ENCODE peak calls at places on chromosomes 16 and 17, in ten cellular contexts. One of them, this sample, is unnamed.
A peak's percentile ranks its signal among the peaks of the same experiment; 100 is the strongest.

GRCh38 chr17:31424944-31425582 is 33.6 kb downstream of the RAB11FIP4 start:
- DNase-seq in stimulated activated CD8-positive, alpha-beta memory T cell treated with anti-CD3 and anti-CD28 coated beads, Interleukin-15, amount 100 ng/mL, for 24 hours: no peak
- DNase-seq in GM18507: no peak
- DNase-seq in GM04504: no peak
- DNase-seq in activated CD8-positive, alpha-beta memory T cell treated with anti-CD3 and anti-CD28 coated beads for 1 hour: no peak
- DNase-seq in progenitor cell of endocrine pancreas: no peak
- DNase-seq in stimulated activated naive CD8-positive, alpha-beta T cell treated with anti-CD3 and anti-CD28 coated beads, Interleukin-15, Interleukin-2, amounts not matched to agents 100 U/mL and 50 U/mL, for 24 hours: no peak
- DNase-seq in activated CD4-positive, alpha-beta T cell treated with anti-CD3 and anti-CD28 coated beads for 4 hours: no peak
- DNase-seq in Right ventricle myocardium superior: no peak
- DNase-seq in A549: no peak
- DNase-seq in this sample: no peak

GRCh38 chr16:29644973-29645698 is 17.9 kb upstream of the SPN start:
- DNase-seq in stimulated activated naive CD8-positive, alpha-beta T cell treated with anti-CD3 and anti-CD28 coated beads, Interleukin-15, Interleukin-2, amounts not matched to agents 100 U/mL and 50 U/mL, for 24 hours: no peak
- DNase-seq in A549: no peak
- DNase-seq in progenitor cell of endocrine pancreas: no peak
- DNase-seq in activated CD4-positive, alpha-beta T cell treated with anti-CD3 and anti-CD28 coated beads for 4 hours: no peak
- DNase-seq in GM04504: no peak
- DNase-seq in activated CD8-positive, alpha-beta memory T cell treated with anti-CD3 and anti-CD28 coated beads for 1 hour: no peak
- DNase-seq in GM18507: no peak
- DNase-seq in Right ventricle myocardium superior: no peak
- DNase-seq in stimulated activated CD8-positive, alpha-beta memory T cell treated with anti-CD3 and anti-CD28 coated beads, Interleukin-15, amount 100 ng/mL, for 24 hours: no peak
- DNase-seq in this sample: no peak

GRCh38 chr17:65099941-65100315 is 37.2 kb upstream of the RGS9 start:
- DNase-seq in stimulated activated CD8-positive, alpha-beta memory T cell treated with anti-CD3 and anti-CD28 coated beads, Interleukin-15, amount 100 ng/mL, for 24 hours: peak; percentile 40
- DNase-seq in GM04504: no peak
- DNase-seq in progenitor cell of endocrine pancreas: no peak
- DNase-seq in GM18507: peak; percentile 52
- DNase-seq in stimulated activated naive CD8-positive, alpha-beta T cell treated with anti-CD3 and anti-CD28 coated beads, Interleukin-15, Interleukin-2, amounts not matched to agents 100 U/mL and 50 U/mL, for 24 hours: peak; percentile 84
- DNase-seq in activated CD4-positive, alpha-beta T cell treated with anti-CD3 and anti-CD28 coated beads for 4 hours: peak; percentile 80
- DNase-seq in A549: peak; percentile 87
- DNase-seq in activated CD8-positive, alpha-beta memory T cell treated with anti-CD3 and anti-CD28 coated beads for 1 hour: peak; percentile 22
- DNase-seq in Right ventricle myocardium superior: peak; percentile 67
- DNase-seq in this sample: no peak

GRCh38 chr17:36943250-36944220 is 5.2 kb upstream of the AATF start:
- DNase-seq in activated CD4-positive, alpha-beta T cell treated with anti-CD3 and anti-CD28 coated beads for 4 hours: no peak
- DNase-seq in GM04504: no peak
- DNase-seq in activated CD8-positive, alpha-beta memory T cell treated with anti-CD3 and anti-CD28 coated beads for 1 hour: no peak
- DNase-seq in progenitor cell of endocrine pancreas: no peak
- DNase-seq in stimulated activated naive CD8-positive, alpha-beta T cell treated with anti-CD3 and anti-CD28 coated beads, Interleukin-15, Interleukin-2, amounts not matched to agents 100 U/mL and 50 U/mL, for 24 hours: peak; percentile 24
- DNase-seq in stimulated activated CD8-positive, alpha-beta memory T cell treated with anti-CD3 and anti-CD28 coated beads, Interleukin-15, amount 100 ng/mL, for 24 hours: no peak
- DNase-seq in GM18507: no peak
- DNase-seq in Right ventricle myocardium superior: no peak
- DNase-seq in A549: no peak
- DNase-seq in this sample: no peak

GRCh38 chr17:76867578-76868175 is 527 bp upstream of the MGAT5B start:
- DNase-seq in Right ventricle myocardium superior: no peak
- DNase-seq in progenitor cell of endocrine pancreas: no peak
- DNase-seq in activated CD8-positive, alpha-beta memory T cell treated with anti-CD3 and anti-CD28 coated beads for 1 hour: no peak
- DNase-seq in stimulated activated CD8-positive, alpha-beta memory T cell treated with anti-CD3 and anti-CD28 coated beads, Interleukin-15, amount 100 ng/mL, for 24 hours: no peak
- DNase-seq in GM04504: no peak
- DNase-seq in activated CD4-positive, alpha-beta T cell treated with anti-CD3 and anti-CD28 coated beads for 4 hours: no peak
- DNase-seq in stimulated activated naive CD8-positive, alpha-beta T cell treated with anti-CD3 and anti-CD28 coated beads, Interleukin-15, Interleukin-2, amounts not matched to agents 100 U/mL and 50 U/mL, for 24 hours: no peak
- DNase-seq in A549: no peak
- DNase-seq in GM18507: no peak
- DNase-seq in this sample: no peak

GRCh38 chr17:80785477-80786178 is 206.0 kb upstream of the CHMP6 start:
- DNase-seq in GM18507: no peak
- DNase-seq in activated CD4-positive, alpha-beta T cell treated with anti-CD3 and anti-CD28 coated beads for 4 hours: peak; percentile 33
- DNase-seq in activated CD8-positive, alpha-beta memory T cell treated with anti-CD3 and anti-CD28 coated beads for 1 hour: no peak
- DNase-seq in GM04504: no peak
- DNase-seq in stimulated activated naive CD8-positive, alpha-beta T cell treated with anti-CD3 and anti-CD28 coated beads, Interleukin-15, Interleukin-2, amounts not matched to agents 100 U/mL and 50 U/mL, for 24 hours: peak; percentile 67
- DNase-seq in progenitor cell of endocrine pancreas: no peak
- DNase-seq in Right ventricle myocardium superior: no peak
- DNase-seq in stimulated activated CD8-positive, alpha-beta memory T cell treated with anti-CD3 and anti-CD28 coated beads, Interleukin-15, amount 100 ng/mL, for 24 hours: no peak
- DNase-seq in A549: no peak
- DNase-seq in this sample: no peak

GRCh38 chr17:1958134-1958881 is 66.8 kb downstream of the RTN4RL1 start:
- DNase-seq in stimulated activated CD8-positive, alpha-beta memory T cell treated with anti-CD3 and anti-CD28 coated beads, Interleukin-15, amount 100 ng/mL, for 24 hours: no peak
- DNase-seq in activated CD4-positive, alpha-beta T cell treated with anti-CD3 and anti-CD28 coated beads for 4 hours: no peak
- DNase-seq in GM04504: no peak
- DNase-seq in Right ventricle myocardium superior: peak; percentile 47
- DNase-seq in activated CD8-positive, alpha-beta memory T cell treated with anti-CD3 and anti-CD28 coated beads for 1 hour: no peak
- DNase-seq in stimulated activated naive CD8-positive, alpha-beta T cell treated with anti-CD3 and anti-CD28 coated beads, Interleukin-15, Interleukin-2, amounts not matched to agents 100 U/mL and 50 U/mL, for 24 hours: no peak
- DNase-seq in GM18507: no peak
- DNase-seq in progenitor cell of endocrine pancreas: no peak
- DNase-seq in A549: no peak
- DNase-seq in this sample: no peak

GRCh38 chr16:8581923-8582580 is 8.3 kb downstream of the TMEM114 start:
- DNase-seq in activated CD8-positive, alpha-beta memory T cell treated with anti-CD3 and anti-CD28 coated beads for 1 hour: no peak
- DNase-seq in progenitor cell of endocrine pancreas: no peak
- DNase-seq in stimulated activated CD8-positive, alpha-beta memory T cell treated with anti-CD3 and anti-CD28 coated beads, Interleukin-15, amount 100 ng/mL, for 24 hours: no peak
- DNase-seq in Right ventricle myocardium superior: peak; percentile 48
- DNase-seq in activated CD4-positive, alpha-beta T cell treated with anti-CD3 and anti-CD28 coated beads for 4 hours: no peak
- DNase-seq in GM18507: no peak
- DNase-seq in GM04504: no peak
- DNase-seq in A549: no peak
- DNase-seq in stimulated activated naive CD8-positive, alpha-beta T cell treated with anti-CD3 and anti-CD28 coated beads, Interleukin-15, Interleukin-2, amounts not matched to agents 100 U/mL and 50 U/mL, for 24 hours: no peak
- DNase-seq in this sample: no peak

GRCh38 chr16:78553268-78554044 is 454.0 kb downstream of the WWOX start:
- DNase-seq in GM04504: no peak
- DNase-seq in activated CD4-positive, alpha-beta T cell treated with anti-CD3 and anti-CD28 coated beads for 4 hours: no peak
- DNase-seq in activated CD8-positive, alpha-beta memory T cell treated with anti-CD3 and anti-CD28 coated beads for 1 hour: no peak
- DNase-seq in Right ventricle myocardium superior: no peak
- DNase-seq in GM18507: no peak
- DNase-seq in stimulated activated naive CD8-positive, alpha-beta T cell treated with anti-CD3 and anti-CD28 coated beads, Interleukin-15, Interleukin-2, amounts not matched to agents 100 U/mL and 50 U/mL, for 24 hours: no peak
- DNase-seq in stimulated activated CD8-positive, alpha-beta memory T cell treated with anti-CD3 and anti-CD28 coated beads, Interleukin-15, amount 100 ng/mL, for 24 hours: no peak
- DNase-seq in A549: no peak
- DNase-seq in progenitor cell of endocrine pancreas: no peak
- DNase-seq in this sample: no peak

GRCh38 chr17:59837362-59838195 is 55.2 kb downstream of the TUBD1 start:
- DNase-seq in A549: peak; percentile 81
- DNase-seq in stimulated activated CD8-positive, alpha-beta memory T cell treated with anti-CD3 and anti-CD28 coated beads, Interleukin-15, amount 100 ng/mL, for 24 hours: no peak
- DNase-seq in activated CD8-positive, alpha-beta memory T cell treated with anti-CD3 and anti-CD28 coated beads for 1 hour: peak; percentile 30
- DNase-seq in Right ventricle myocardium superior: no peak
- DNase-seq in stimulated activated naive CD8-positive, alpha-beta T cell treated with anti-CD3 and anti-CD28 coated beads, Interleukin-15, Interleukin-2, amounts not matched to agents 100 U/mL and 50 U/mL, for 24 hours: peak; percentile 57
- DNase-seq in activated CD4-positive, alpha-beta T cell treated with anti-CD3 and anti-CD28 coated beads for 4 hours: peak; percentile 82
- DNase-seq in progenitor cell of endocrine pancreas: peak; percentile 44
- DNase-seq in GM04504: peak; percentile 99
- DNase-seq in GM18507: no peak
- DNase-seq in this sample: peak; percentile 68

GRCh38 chr17:9839433-9839832 is 13.7 kb downstream of the GLP2R start:
- DNase-seq in Right ventricle myocardium superior: no peak
- DNase-seq in A549: peak; percentile 58
- DNase-seq in stimulated activated naive CD8-positive, alpha-beta T cell treated with anti-CD3 and anti-CD28 coated beads, Interleukin-15, Interleukin-2, amounts not matched to agents 100 U/mL and 50 U/mL, for 24 hours: no peak
- DNase-seq in progenitor cell of endocrine pancreas: no peak
- DNase-seq in GM18507: no peak
- DNase-seq in stimulated activated CD8-positive, alpha-beta memory T cell treated with anti-CD3 and anti-CD28 coated beads, Interleukin-15, amount 100 ng/mL, for 24 hours: no peak
- DNase-seq in activated CD8-positive, alpha-beta memory T cell treated with anti-CD3 and anti-CD28 coated beads for 1 hour: no peak
- DNase-seq in GM04504: no peak
- DNase-seq in activated CD4-positive, alpha-beta T cell treated with anti-CD3 and anti-CD28 coated beads for 4 hours: no peak
- DNase-seq in this sample: no peak

GRCh38 chr17:81002013-81002384 is 10.4 kb downstream of the CHMP6 start:
- DNase-seq in GM04504: no peak
- DNase-seq in stimulated activated CD8-positive, alpha-beta memory T cell treated with anti-CD3 and anti-CD28 coated beads, Interleukin-15, amount 100 ng/mL, for 24 hours: no peak
- DNase-seq in progenitor cell of endocrine pancreas: no peak
- DNase-seq in activated CD8-positive, alpha-beta memory T cell treated with anti-CD3 and anti-CD28 coated beads for 1 hour: no peak
- DNase-seq in Right ventricle myocardium superior: no peak
- DNase-seq in activated CD4-positive, alpha-beta T cell treated with anti-CD3 and anti-CD28 coated beads for 4 hours: no peak
- DNase-seq in A549: no peak
- DNase-seq in GM18507: no peak
- DNase-seq in stimulated activated naive CD8-positive, alpha-beta T cell treated with anti-CD3 and anti-CD28 coated beads, Interleukin-15, Interleukin-2, amounts not matched to agents 100 U/mL and 50 U/mL, for 24 hours: no peak
- DNase-seq in this sample: no peak

GRCh38 chr17:31318298-31319190 is 2.9 kb downstream of the EVI2A start:
- DNase-seq in activated CD4-positive, alpha-beta T cell treated with anti-CD3 and anti-CD28 coated beads for 4 hours: peak; percentile 41
- DNase-seq in stimulated activated CD8-positive, alpha-beta memory T cell treated with anti-CD3 and anti-CD28 coated beads, Interleukin-15, amount 100 ng/mL, for 24 hours: no peak
- DNase-seq in stimulated activated naive CD8-positive, alpha-beta T cell treated with anti-CD3 and anti-CD28 coated beads, Interleukin-15, Interleukin-2, amounts not matched to agents 100 U/mL and 50 U/mL, for 24 hours: peak; percentile 51
- DNase-seq in GM04504: no peak
- DNase-seq in Right ventricle myocardium superior: peak; percentile 65
- DNase-seq in progenitor cell of endocrine pancreas: no peak
- DNase-seq in A549: no peak
- DNase-seq in GM18507: no peak
- DNase-seq in activated CD8-positive, alpha-beta memory T cell treated with anti-CD3 and anti-CD28 coated beads for 1 hour: peak; percentile 30
- DNase-seq in this sample: no peak

GRCh38 chr17:79303641-79304205 is 229.1 kb downstream of the ENGASE start:
- DNase-seq in activated CD4-positive, alpha-beta T cell treated with anti-CD3 and anti-CD28 coated beads for 4 hours: no peak
- DNase-seq in stimulated activated CD8-positive, alpha-beta memory T cell treated with anti-CD3 and anti-CD28 coated beads, Interleukin-15, amount 100 ng/mL, for 24 hours: no peak
- DNase-seq in GM18507: no peak
- DNase-seq in A549: no peak
- DNase-seq in Right ventricle myocardium superior: no peak
- DNase-seq in progenitor cell of endocrine pancreas: no peak
- DNase-seq in stimulated activated naive CD8-positive, alpha-beta T cell treated with anti-CD3 and anti-CD28 coated beads, Interleukin-15, Interleukin-2, amounts not matched to agents 100 U/mL and 50 U/mL, for 24 hours: no peak
- DNase-seq in activated CD8-positive, alpha-beta memory T cell treated with anti-CD3 and anti-CD28 coated beads for 1 hour: no peak
- DNase-seq in GM04504: no peak
- DNase-seq in this sample: no peak

GRCh38 chr16:29811896-29812665 is at the start of gene PRRT2:
- DNase-seq in GM04504: no peak
- DNase-seq in Right ventricle myocardium superior: peak; percentile 75
- DNase-seq in A549: no peak
- DNase-seq in activated CD8-positive, alpha-beta memory T cell treated with anti-CD3 and anti-CD28 coated beads for 1 hour: no peak
- DNase-seq in activated CD4-positive, alpha-beta T cell treated with anti-CD3 and anti-CD28 coated beads for 4 hours: peak; percentile 46
- DNase-seq in progenitor cell of endocrine pancreas: no peak
- DNase-seq in stimulated activated CD8-positive, alpha-beta memory T cell treated with anti-CD3 and anti-CD28 coated beads, Interleukin-15, amount 100 ng/mL, for 24 hours: no peak
- DNase-seq in stimulated activated naive CD8-positive, alpha-beta T cell treated with anti-CD3 and anti-CD28 coated beads, Interleukin-15, Interleukin-2, amounts not matched to agents 100 U/mL and 50 U/mL, for 24 hours: peak; percentile 71
- DNase-seq in GM18507: no peak
- DNase-seq in this sample: peak; percentile 75

GRCh38 chr16:5580772-5581171 is 483.2 kb upstream of the EEF2KMT start:
- DNase-seq in Right ventricle myocardium superior: no peak
- DNase-seq in stimulated activated naive CD8-positive, alpha-beta T cell treated with anti-CD3 and anti-CD28 coated beads, Interleukin-15, Interleukin-2, amounts not matched to agents 100 U/mL and 50 U/mL, for 24 hours: no peak
- DNase-seq in activated CD8-positive, alpha-beta memory T cell treated with anti-CD3 and anti-CD28 coated beads for 1 hour: no peak
- DNase-seq in stimulated activated CD8-positive, alpha-beta memory T cell treated with anti-CD3 and anti-CD28 coated beads, Interleukin-15, amount 100 ng/mL, for 24 hours: no peak
- DNase-seq in GM04504: no peak
- DNase-seq in progenitor cell of endocrine pancreas: no peak
- DNase-seq in GM18507: no peak
- DNase-seq in A549: no peak
- DNase-seq in activated CD4-positive, alpha-beta T cell treated with anti-CD3 and anti-CD28 coated beads for 4 hours: no peak
- DNase-seq in this sample: no peak

GRCh38 chr16:71845639-71846431 is at the start of gene ATXN1L:
- DNase-seq in Right ventricle myocardium superior: peak; percentile 94
- DNase-seq in A549: peak; percentile 97
- DNase-seq in GM04504: peak; percentile 86
- DNase-seq in activated CD8-positive, alpha-beta memory T cell treated with anti-CD3 and anti-CD28 coated beads for 1 hour: peak; percentile 90
- DNase-seq in activated CD4-positive, alpha-beta T cell treated with anti-CD3 and anti-CD28 coated beads for 4 hours: peak; percentile 88
- DNase-seq in GM18507: peak; percentile 92
- DNase-seq in stimulated activated CD8-positive, alpha-beta memory T cell treated with anti-CD3 and anti-CD28 coated beads, Interleukin-15, amount 100 ng/mL, for 24 hours: peak; percentile 97
- DNase-seq in stimulated activated naive CD8-positive, alpha-beta T cell treated with anti-CD3 and anti-CD28 coated beads, Interleukin-15, Interleukin-2, amounts not matched to agents 100 U/mL and 50 U/mL, for 24 hours: peak; percentile 96
- DNase-seq in progenitor cell of endocrine pancreas: peak; percentile 93
- DNase-seq in this sample: peak; percentile 82

GRCh38 chr16:1180772-1181714 is 28.1 kb downstream of the CACNA1H start:
- DNase-seq in activated CD4-positive, alpha-beta T cell treated with anti-CD3 and anti-CD28 coated beads for 4 hours: no peak
- DNase-seq in stimulated activated naive CD8-positive, alpha-beta T cell treated with anti-CD3 and anti-CD28 coated beads, Interleukin-15, Interleukin-2, amounts not matched to agents 100 U/mL and 50 U/mL, for 24 hours: no peak
- DNase-seq in stimulated activated CD8-positive, alpha-beta memory T cell treated with anti-CD3 and anti-CD28 coated beads, Interleukin-15, amount 100 ng/mL, for 24 hours: no peak
- DNase-seq in GM04504: no peak
- DNase-seq in progenitor cell of endocrine pancreas: no peak
- DNase-seq in GM18507: no peak
- DNase-seq in A549: no peak
- DNase-seq in activated CD8-positive, alpha-beta memory T cell treated with anti-CD3 and anti-CD28 coated beads for 1 hour: no peak
- DNase-seq in Right ventricle myocardium superior: peak; percentile 60
- DNase-seq in this sample: no peak

GRCh38 chr17:20028436-20028835 is 19.3 kb downstream of the SPECC1 start:
- DNase-seq in stimulated activated CD8-positive, alpha-beta memory T cell treated with anti-CD3 and anti-CD28 coated beads, Interleukin-15, amount 100 ng/mL, for 24 hours: no peak
- DNase-seq in A549: no peak
- DNase-seq in GM04504: no peak
- DNase-seq in activated CD8-positive, alpha-beta memory T cell treated with anti-CD3 and anti-CD28 coated beads for 1 hour: no peak
- DNase-seq in activated CD4-positive, alpha-beta T cell treated with anti-CD3 and anti-CD28 coated beads for 4 hours: no peak
- DNase-seq in Right ventricle myocardium superior: no peak
- DNase-seq in stimulated activated naive CD8-positive, alpha-beta T cell treated with anti-CD3 and anti-CD28 coated beads, Interleukin-15, Interleukin-2, amounts not matched to agents 100 U/mL and 50 U/mL, for 24 hours: no peak
- DNase-seq in progenitor cell of endocrine pancreas: no peak
- DNase-seq in GM18507: no peak
- DNase-seq in this sample: no peak

GRCh38 chr16:89453662-89454321 is 36.6 kb downstream of the ANKRD11 start:
- DNase-seq in A549: peak; percentile 56
- DNase-seq in progenitor cell of endocrine pancreas: no peak
- DNase-seq in stimulated activated naive CD8-positive, alpha-beta T cell treated with anti-CD3 and anti-CD28 coated beads, Interleukin-15, Interleukin-2, amounts not matched to agents 100 U/mL and 50 U/mL, for 24 hours: no peak
- DNase-seq in activated CD8-positive, alpha-beta memory T cell treated with anti-CD3 and anti-CD28 coated beads for 1 hour: no peak
- DNase-seq in GM04504: no peak
- DNase-seq in stimulated activated CD8-positive, alpha-beta memory T cell treated with anti-CD3 and anti-CD28 coated beads, Interleukin-15, amount 100 ng/mL, for 24 hours: no peak
- DNase-seq in activated CD4-positive, alpha-beta T cell treated with anti-CD3 and anti-CD28 coated beads for 4 hours: no peak
- DNase-seq in Right ventricle myocardium superior: peak; percentile 68
- DNase-seq in GM18507: no peak
- DNase-seq in this sample: no peak

GRCh38 chr17:32588982-32589381 is 102.2 kb downstream of the CDK5R1 start:
- DNase-seq in GM18507: no peak
- DNase-seq in stimulated activated naive CD8-positive, alpha-beta T cell treated with anti-CD3 and anti-CD28 coated beads, Interleukin-15, Interleukin-2, amounts not matched to agents 100 U/mL and 50 U/mL, for 24 hours: no peak
- DNase-seq in Right ventricle myocardium superior: no peak
- DNase-seq in activated CD4-positive, alpha-beta T cell treated with anti-CD3 and anti-CD28 coated beads for 4 hours: no peak
- DNase-seq in A549: peak; percentile 44
- DNase-seq in activated CD8-positive, alpha-beta memory T cell treated with anti-CD3 and anti-CD28 coated beads for 1 hour: no peak
- DNase-seq in stimulated activated CD8-positive, alpha-beta memory T cell treated with anti-CD3 and anti-CD28 coated beads, Interleukin-15, amount 100 ng/mL, for 24 hours: no peak
- DNase-seq in progenitor cell of endocrine pancreas: no peak
- DNase-seq in GM04504: no peak
- DNase-seq in this sample: no peak

GRCh38 chr16:84595052-84595481 is 22.8 kb downstream of the COTL1 start:
- DNase-seq in stimulated activated CD8-positive, alpha-beta memory T cell treated with anti-CD3 and anti-CD28 coated beads, Interleukin-15, amount 100 ng/mL, for 24 hours: no peak
- DNase-seq in A549: no peak
- DNase-seq in stimulated activated naive CD8-positive, alpha-beta T cell treated with anti-CD3 and anti-CD28 coated beads, Interleukin-15, Interleukin-2, amounts not matched to agents 100 U/mL and 50 U/mL, for 24 hours: no peak
- DNase-seq in GM04504: no peak
- DNase-seq in Right ventricle myocardium superior: no peak
- DNase-seq in activated CD8-positive, alpha-beta memory T cell treated with anti-CD3 and anti-CD28 coated beads for 1 hour: no peak
- DNase-seq in progenitor cell of endocrine pancreas: no peak
- DNase-seq in activated CD4-positive, alpha-beta T cell treated with anti-CD3 and anti-CD28 coated beads for 4 hours: no peak
- DNase-seq in GM18507: no peak
- DNase-seq in this sample: no peak

GRCh38 chr16:68179196-68179795 is 56.6 kb downstream of the ESRP2 start:
- DNase-seq in progenitor cell of endocrine pancreas: no peak
- DNase-seq in A549: no peak
- DNase-seq in stimulated activated CD8-positive, alpha-beta memory T cell treated with anti-CD3 and anti-CD28 coated beads, Interleukin-15, amount 100 ng/mL, for 24 hours: no peak
- DNase-seq in GM18507: no peak
- DNase-seq in activated CD8-positive, alpha-beta memory T cell treated with anti-CD3 and anti-CD28 coated beads for 1 hour: no peak
- DNase-seq in Right ventricle myocardium superior: no peak
- DNase-seq in stimulated activated naive CD8-positive, alpha-beta T cell treated with anti-CD3 and anti-CD28 coated beads, Interleukin-15, Interleukin-2, amounts not matched to agents 100 U/mL and 50 U/mL, for 24 hours: no peak
- DNase-seq in GM04504: no peak
- DNase-seq in activated CD4-positive, alpha-beta T cell treated with anti-CD3 and anti-CD28 coated beads for 4 hours: no peak
- DNase-seq in this sample: no peak

GRCh38 chr16:50560903-50561863 is 13.0 kb downstream of the NKD1 start:
- DNase-seq in stimulated activated CD8-positive, alpha-beta memory T cell treated with anti-CD3 and anti-CD28 coated beads, Interleukin-15, amount 100 ng/mL, for 24 hours: no peak
- DNase-seq in GM04504: no peak
- DNase-seq in progenitor cell of endocrine pancreas: no peak
- DNase-seq in activated CD4-positive, alpha-beta T cell treated with anti-CD3 and anti-CD28 coated beads for 4 hours: no peak
- DNase-seq in activated CD8-positive, alpha-beta memory T cell treated with anti-CD3 and anti-CD28 coated beads for 1 hour: no peak
- DNase-seq in stimulated activated naive CD8-positive, alpha-beta T cell treated with anti-CD3 and anti-CD28 coated beads, Interleukin-15, Interleukin-2, amounts not matched to agents 100 U/mL and 50 U/mL, for 24 hours: no peak
- DNase-seq in Right ventricle myocardium superior: no peak
- DNase-seq in GM18507: no peak
- DNase-seq in A549: no peak
- DNase-seq in this sample: no peak

GRCh38 chr17:71118039-71118438 is 948.7 kb downstream of the KCNJ2 start:
- DNase-seq in A549: peak; percentile 14
- DNase-seq in activated CD4-positive, alpha-beta T cell treated with anti-CD3 and anti-CD28 coated beads for 4 hours: no peak
- DNase-seq in activated CD8-positive, alpha-beta memory T cell treated with anti-CD3 and anti-CD28 coated beads for 1 hour: no peak
- DNase-seq in stimulated activated CD8-positive, alpha-beta memory T cell treated with anti-CD3 and anti-CD28 coated beads, Interleukin-15, amount 100 ng/mL, for 24 hours: no peak
- DNase-seq in GM04504: peak; percentile 3
- DNase-seq in stimulated activated naive CD8-positive, alpha-beta T cell treated with anti-CD3 and anti-CD28 coated beads, Interleukin-15, Interleukin-2, amounts not matched to agents 100 U/mL and 50 U/mL, for 24 hours: no peak
- DNase-seq in Right ventricle myocardium superior: no peak
- DNase-seq in progenitor cell of endocrine pancreas: no peak
- DNase-seq in GM18507: no peak
- DNase-seq in this sample: peak; percentile 73

GRCh38 chr16:56988161-56988947 is 1.0 kb upstream of the NLRC5 start:
- DNase-seq in Right ventricle myocardium superior: no peak
- DNase-seq in stimulated activated naive CD8-positive, alpha-beta T cell treated with anti-CD3 and anti-CD28 coated beads, Interleukin-15, Interleukin-2, amounts not matched to agents 100 U/mL and 50 U/mL, for 24 hours: no peak
- DNase-seq in progenitor cell of endocrine pancreas: no peak
- DNase-seq in A549: no peak
- DNase-seq in activated CD4-positive, alpha-beta T cell treated with anti-CD3 and anti-CD28 coated beads for 4 hours: no peak
- DNase-seq in stimulated activated CD8-positive, alpha-beta memory T cell treated with anti-CD3 and anti-CD28 coated beads, Interleukin-15, amount 100 ng/mL, for 24 hours: no peak
- DNase-seq in activated CD8-positive, alpha-beta memory T cell treated with anti-CD3 and anti-CD28 coated beads for 1 hour: no peak
- DNase-seq in GM04504: no peak
- DNase-seq in GM18507: no peak
- DNase-seq in this sample: no peak

GRCh38 chr16:27980076-27980775 is 83.3 kb downstream of the GSG1L start:
- DNase-seq in stimulated activated CD8-positive, alpha-beta memory T cell treated with anti-CD3 and anti-CD28 coated beads, Interleukin-15, amount 100 ng/mL, for 24 hours: no peak
- DNase-seq in progenitor cell of endocrine pancreas: no peak
- DNase-seq in activated CD8-positive, alpha-beta memory T cell treated with anti-CD3 and anti-CD28 coated beads for 1 hour: no peak
- DNase-seq in stimulated activated naive CD8-positive, alpha-beta T cell treated with anti-CD3 and anti-CD28 coated beads, Interleukin-15, Interleukin-2, amounts not matched to agents 100 U/mL and 50 U/mL, for 24 hours: no peak
- DNase-seq in Right ventricle myocardium superior: no peak
- DNase-seq in activated CD4-positive, alpha-beta T cell treated with anti-CD3 and anti-CD28 coated beads for 4 hours: no peak
- DNase-seq in A549: no peak
- DNase-seq in GM04504: no peak
- DNase-seq in GM18507: no peak
- DNase-seq in this sample: no peak

GRCh38 chr17:49280918-49281317 is 50.3 kb upstream of the PHOSPHO1 start:
- DNase-seq in GM18507: no peak
- DNase-seq in stimulated activated naive CD8-positive, alpha-beta T cell treated with anti-CD3 and anti-CD28 coated beads, Interleukin-15, Interleukin-2, amounts not matched to agents 100 U/mL and 50 U/mL, for 24 hours: no peak
- DNase-seq in stimulated activated CD8-positive, alpha-beta memory T cell treated with anti-CD3 and anti-CD28 coated beads, Interleukin-15, amount 100 ng/mL, for 24 hours: no peak
- DNase-seq in progenitor cell of endocrine pancreas: no peak
- DNase-seq in activated CD8-positive, alpha-beta memory T cell treated with anti-CD3 and anti-CD28 coated beads for 1 hour: no peak
- DNase-seq in GM04504: no peak
- DNase-seq in A549: no peak
- DNase-seq in activated CD4-positive, alpha-beta T cell treated with anti-CD3 and anti-CD28 coated beads for 4 hours: no peak
- DNase-seq in Right ventricle myocardium superior: no peak
- DNase-seq in this sample: no peak